ENCODE peak calls at places on chromosomes 1 and 21, in ten cellular contexts. One of them, this sample, is unnamed.

GRCh38 chr1:168439451-168440375 is 104.1 kb downstream of the XCL2 start:
- DNase-seq in transverse colon: peak
- DNase-seq in stomach: peak
- DNase-seq in NCI-H2081: peak
- DNase-seq in activated naive CD8-positive, alpha-beta T cell treated with anti-CD3 and anti-CD28 coated beads, Interleukin-2, amount 50 U/mL, for 24 hours: peak
- DNase-seq in endothelial cell: peak
- DNase-seq in cardiac fibroblast: peak
- DNase-seq in hypothalamus: no peak
- DNase-seq in breast epithelium: no peak
- DNase-seq in NCI-H1436 treated with DMSO at 0.1 percent for 48 hours: peak
- DNase-seq in this sample: peak

GRCh38 chr1:154334647-154335350 is 9.5 kb downstream of the ATP8B2 start:
- DNase-seq in transverse colon: peak
- DNase-seq in stomach: peak
- DNase-seq in NCI-H2081: peak
- DNase-seq in activated naive CD8-positive, alpha-beta T cell treated with anti-CD3 and anti-CD28 coated beads, Interleukin-2, amount 50 U/mL, for 24 hours: peak
- DNase-seq in endothelial cell: peak
- DNase-seq in cardiac fibroblast: peak
- DNase-seq in hypothalamus: peak
- DNase-seq in breast epithelium: peak
- DNase-seq in NCI-H1436 treated with DMSO at 0.1 percent for 48 hours: no peak
- DNase-seq in this sample: no peak

GRCh38 chr1:41882068-41882477 is 36.6 kb downstream of the HIVEP3 start:
- DNase-seq in transverse colon: peak
- DNase-seq in stomach: peak
- DNase-seq in NCI-H2081: peak
- DNase-seq in activated naive CD8-positive, alpha-beta T cell treated with anti-CD3 and anti-CD28 coated beads, Interleukin-2, amount 50 U/mL, for 24 hours: no peak
- DNase-seq in endothelial cell: no peak
- DNase-seq in cardiac fibroblast: no peak
- DNase-seq in hypothalamus: no peak
- DNase-seq in breast epithelium: no peak
- DNase-seq in NCI-H1436 treated with DMSO at 0.1 percent for 48 hours: no peak
- DNase-seq in this sample: no peak

GRCh38 chr1:25232866-25233784 is 823 bp upstream of the SYF2 start:
- DNase-seq in transverse colon: peak
- DNase-seq in stomach: peak
- DNase-seq in NCI-H2081: peak
- DNase-seq in activated naive CD8-positive, alpha-beta T cell treated with anti-CD3 and anti-CD28 coated beads, Interleukin-2, amount 50 U/mL, for 24 hours: peak
- DNase-seq in endothelial cell: peak
- DNase-seq in cardiac fibroblast: peak
- DNase-seq in hypothalamus: peak
- DNase-seq in breast epithelium: peak
- DNase-seq in NCI-H1436 treated with DMSO at 0.1 percent for 48 hours: no peak
- DNase-seq in this sample: peak

GRCh38 chr1:234498448-234499118 is 19.6 kb upstream of the TARBP1 start:
- DNase-seq in transverse colon: no peak
- DNase-seq in stomach: no peak
- DNase-seq in NCI-H2081: no peak
- DNase-seq in activated naive CD8-positive, alpha-beta T cell treated with anti-CD3 and anti-CD28 coated beads, Interleukin-2, amount 50 U/mL, for 24 hours: no peak
- DNase-seq in endothelial cell: no peak
- DNase-seq in cardiac fibroblast: no peak
- DNase-seq in hypothalamus: no peak
- DNase-seq in breast epithelium: no peak
- DNase-seq in NCI-H1436 treated with DMSO at 0.1 percent for 48 hours: no peak
- DNase-seq in this sample: no peak

GRCh38 chr1:151693057-151693651 is 23.4 kb downstream of the CELF3 start:
- DNase-seq in transverse colon: no peak
- DNase-seq in stomach: no peak
- DNase-seq in NCI-H2081: peak
- DNase-seq in activated naive CD8-positive, alpha-beta T cell treated with anti-CD3 and anti-CD28 coated beads, Interleukin-2, amount 50 U/mL, for 24 hours: no peak
- DNase-seq in endothelial cell: no peak
- DNase-seq in cardiac fibroblast: peak
- DNase-seq in hypothalamus: no peak
- DNase-seq in breast epithelium: no peak
- DNase-seq in NCI-H1436 treated with DMSO at 0.1 percent for 48 hours: no peak
- DNase-seq in this sample: no peak

GRCh38 chr1:8120693-8121260 is 94.7 kb upstream of the ERRFI1 start:
- DNase-seq in transverse colon: no peak
- DNase-seq in stomach: peak
- DNase-seq in NCI-H2081: no peak
- DNase-seq in activated naive CD8-positive, alpha-beta T cell treated with anti-CD3 and anti-CD28 coated beads, Interleukin-2, amount 50 U/mL, for 24 hours: no peak
- DNase-seq in endothelial cell: no peak
- DNase-seq in cardiac fibroblast: peak
- DNase-seq in hypothalamus: no peak
- DNase-seq in breast epithelium: no peak
- DNase-seq in NCI-H1436 treated with DMSO at 0.1 percent for 48 hours: no peak
- DNase-seq in this sample: no peak

GRCh38 chr1:31712625-31713024 is 8.8 kb upstream of the COL16A1 start:
- DNase-seq in transverse colon: peak
- DNase-seq in stomach: peak
- DNase-seq in NCI-H2081: no peak
- DNase-seq in activated naive CD8-positive, alpha-beta T cell treated with anti-CD3 and anti-CD28 coated beads, Interleukin-2, amount 50 U/mL, for 24 hours: no peak
- DNase-seq in endothelial cell: no peak
- DNase-seq in cardiac fibroblast: peak
- DNase-seq in hypothalamus: no peak
- DNase-seq in breast epithelium: no peak
- DNase-seq in NCI-H1436 treated with DMSO at 0.1 percent for 48 hours: no peak
- DNase-seq in this sample: no peak

GRCh38 chr1:203036537-203036936 is 10.2 kb downstream of the PPFIA4 start:
- DNase-seq in transverse colon: no peak
- DNase-seq in stomach: no peak
- DNase-seq in NCI-H2081: no peak
- DNase-seq in activated naive CD8-positive, alpha-beta T cell treated with anti-CD3 and anti-CD28 coated beads, Interleukin-2, amount 50 U/mL, for 24 hours: no peak
- DNase-seq in endothelial cell: no peak
- DNase-seq in cardiac fibroblast: no peak
- DNase-seq in hypothalamus: no peak
- DNase-seq in breast epithelium: no peak
- DNase-seq in NCI-H1436 treated with DMSO at 0.1 percent for 48 hours: no peak
- DNase-seq in this sample: no peak

GRCh38 chr1:38605091-38605490 is 254.5 kb downstream of the RRAGC start:
- DNase-seq in transverse colon: no peak
- DNase-seq in stomach: no peak
- DNase-seq in NCI-H2081: no peak
- DNase-seq in activated naive CD8-positive, alpha-beta T cell treated with anti-CD3 and anti-CD28 coated beads, Interleukin-2, amount 50 U/mL, for 24 hours: no peak
- DNase-seq in endothelial cell: no peak
- DNase-seq in cardiac fibroblast: no peak
- DNase-seq in hypothalamus: no peak
- DNase-seq in breast epithelium: no peak
- DNase-seq in NCI-H1436 treated with DMSO at 0.1 percent for 48 hours: no peak
- DNase-seq in this sample: no peak

GRCh38 chr1:52523376-52523775 is 29.5 kb downstream of the TUT4 start:
- DNase-seq in transverse colon: no peak
- DNase-seq in stomach: no peak
- DNase-seq in NCI-H2081: no peak
- DNase-seq in activated naive CD8-positive, alpha-beta T cell treated with anti-CD3 and anti-CD28 coated beads, Interleukin-2, amount 50 U/mL, for 24 hours: no peak
- DNase-seq in endothelial cell: no peak
- DNase-seq in cardiac fibroblast: peak
- DNase-seq in hypothalamus: no peak
- DNase-seq in breast epithelium: no peak
- DNase-seq in NCI-H1436 treated with DMSO at 0.1 percent for 48 hours: no peak
- DNase-seq in this sample: no peak

GRCh38 chr1:160499631-160500030 is 23.4 kb downstream of the SLAMF6 start:
- DNase-seq in transverse colon: no peak
- DNase-seq in stomach: no peak
- DNase-seq in NCI-H2081: no peak
- DNase-seq in activated naive CD8-positive, alpha-beta T cell treated with anti-CD3 and anti-CD28 coated beads, Interleukin-2, amount 50 U/mL, for 24 hours: no peak
- DNase-seq in endothelial cell: no peak
- DNase-seq in cardiac fibroblast: no peak
- DNase-seq in hypothalamus: no peak
- DNase-seq in breast epithelium: no peak
- DNase-seq in NCI-H1436 treated with DMSO at 0.1 percent for 48 hours: no peak
- DNase-seq in this sample: no peak

GRCh38 chr21:45917241-45917640 is 64.3 kb upstream of the COL6A1 start:
- DNase-seq in transverse colon: no peak
- DNase-seq in stomach: no peak
- DNase-seq in NCI-H2081: no peak
- DNase-seq in activated naive CD8-positive, alpha-beta T cell treated with anti-CD3 and anti-CD28 coated beads, Interleukin-2, amount 50 U/mL, for 24 hours: no peak
- DNase-seq in endothelial cell: no peak
- DNase-seq in cardiac fibroblast: no peak
- DNase-seq in hypothalamus: no peak
- DNase-seq in breast epithelium: no peak
- DNase-seq in NCI-H1436 treated with DMSO at 0.1 percent for 48 hours: no peak
- DNase-seq in this sample: no peak

GRCh38 chr1:211327341-211327921 is 798 bp downstream of the TRAF5 start:
- DNase-seq in transverse colon: peak
- DNase-seq in stomach: no peak
- DNase-seq in NCI-H2081: peak
- DNase-seq in activated naive CD8-positive, alpha-beta T cell treated with anti-CD3 and anti-CD28 coated beads, Interleukin-2, amount 50 U/mL, for 24 hours: peak
- DNase-seq in endothelial cell: no peak
- DNase-seq in cardiac fibroblast: peak
- DNase-seq in hypothalamus: no peak
- DNase-seq in breast epithelium: no peak
- DNase-seq in NCI-H1436 treated with DMSO at 0.1 percent for 48 hours: no peak
- DNase-seq in this sample: no peak

GRCh38 chr1:119686661-119687060 is 25.1 kb upstream of the PHGDH start:
- DNase-seq in transverse colon: no peak
- DNase-seq in stomach: no peak
- DNase-seq in NCI-H2081: no peak
- DNase-seq in activated naive CD8-positive, alpha-beta T cell treated with anti-CD3 and anti-CD28 coated beads, Interleukin-2, amount 50 U/mL, for 24 hours: no peak
- DNase-seq in endothelial cell: no peak
- DNase-seq in cardiac fibroblast: no peak
- DNase-seq in hypothalamus: no peak
- DNase-seq in breast epithelium: peak
- DNase-seq in NCI-H1436 treated with DMSO at 0.1 percent for 48 hours: no peak
- DNase-seq in this sample: no peak

GRCh38 chr1:21491483-21492170 is 17.6 kb upstream of the ALPL start:
- DNase-seq in transverse colon: no peak
- DNase-seq in stomach: no peak
- DNase-seq in NCI-H2081: peak
- DNase-seq in activated naive CD8-positive, alpha-beta T cell treated with anti-CD3 and anti-CD28 coated beads, Interleukin-2, amount 50 U/mL, for 24 hours: no peak
- DNase-seq in endothelial cell: no peak
- DNase-seq in cardiac fibroblast: peak
- DNase-seq in hypothalamus: no peak
- DNase-seq in breast epithelium: no peak
- DNase-seq in NCI-H1436 treated with DMSO at 0.1 percent for 48 hours: peak
- DNase-seq in this sample: no peak

GRCh38 chr21:41511858-41512257 is 3.9 kb upstream of the TMPRSS2 start:
- DNase-seq in transverse colon: no peak
- DNase-seq in stomach: no peak
- DNase-seq in NCI-H2081: no peak
- DNase-seq in activated naive CD8-positive, alpha-beta T cell treated with anti-CD3 and anti-CD28 coated beads, Interleukin-2, amount 50 U/mL, for 24 hours: no peak
- DNase-seq in endothelial cell: no peak
- DNase-seq in cardiac fibroblast: no peak
- DNase-seq in hypothalamus: no peak
- DNase-seq in breast epithelium: no peak
- DNase-seq in NCI-H1436 treated with DMSO at 0.1 percent for 48 hours: no peak
- DNase-seq in this sample: no peak

GRCh38 chr1:3533051-3534048 is 78.0 kb downstream of the MEGF6 start:
- DNase-seq in transverse colon: no peak
- DNase-seq in stomach: no peak
- DNase-seq in NCI-H2081: no peak
- DNase-seq in activated naive CD8-positive, alpha-beta T cell treated with anti-CD3 and anti-CD28 coated beads, Interleukin-2, amount 50 U/mL, for 24 hours: no peak
- DNase-seq in endothelial cell: peak
- DNase-seq in cardiac fibroblast: no peak
- DNase-seq in hypothalamus: no peak
- DNase-seq in breast epithelium: no peak
- DNase-seq in NCI-H1436 treated with DMSO at 0.1 percent for 48 hours: no peak
- DNase-seq in this sample: no peak

GRCh38 chr1:33640114-33640660 is 167.7 kb downstream of the ZSCAN20 start:
- DNase-seq in transverse colon: no peak
- DNase-seq in stomach: no peak
- DNase-seq in NCI-H2081: peak
- DNase-seq in activated naive CD8-positive, alpha-beta T cell treated with anti-CD3 and anti-CD28 coated beads, Interleukin-2, amount 50 U/mL, for 24 hours: no peak
- DNase-seq in endothelial cell: no peak
- DNase-seq in cardiac fibroblast: peak
- DNase-seq in hypothalamus: no peak
- DNase-seq in breast epithelium: no peak
- DNase-seq in NCI-H1436 treated with DMSO at 0.1 percent for 48 hours: no peak
- DNase-seq in this sample: no peak

GRCh38 chr1:211345719-211346118 is 19.1 kb downstream of the TRAF5 start:
- DNase-seq in transverse colon: no peak
- DNase-seq in stomach: no peak
- DNase-seq in NCI-H2081: peak
- DNase-seq in activated naive CD8-positive, alpha-beta T cell treated with anti-CD3 and anti-CD28 coated beads, Interleukin-2, amount 50 U/mL, for 24 hours: no peak
- DNase-seq in endothelial cell: no peak
- DNase-seq in cardiac fibroblast: no peak
- DNase-seq in hypothalamus: no peak
- DNase-seq in breast epithelium: no peak
- DNase-seq in NCI-H1436 treated with DMSO at 0.1 percent for 48 hours: no peak
- DNase-seq in this sample: peak

GRCh38 chr1:231359113-231359512 is 21.0 kb downstream of the SPRTN start:
- DNase-seq in transverse colon: no peak
- DNase-seq in stomach: no peak
- DNase-seq in NCI-H2081: no peak
- DNase-seq in activated naive CD8-positive, alpha-beta T cell treated with anti-CD3 and anti-CD28 coated beads, Interleukin-2, amount 50 U/mL, for 24 hours: no peak
- DNase-seq in endothelial cell: no peak
- DNase-seq in cardiac fibroblast: peak
- DNase-seq in hypothalamus: no peak
- DNase-seq in breast epithelium: no peak
- DNase-seq in NCI-H1436 treated with DMSO at 0.1 percent for 48 hours: no peak
- DNase-seq in this sample: no peak

GRCh38 chr1:53526451-53527101 is 67.4 kb downstream of the DMRTB1 start:
- DNase-seq in transverse colon: no peak
- DNase-seq in stomach: peak
- DNase-seq in NCI-H2081: no peak
- DNase-seq in activated naive CD8-positive, alpha-beta T cell treated with anti-CD3 and anti-CD28 coated beads, Interleukin-2, amount 50 U/mL, for 24 hours: no peak
- DNase-seq in endothelial cell: no peak
- DNase-seq in cardiac fibroblast: peak
- DNase-seq in hypothalamus: no peak
- DNase-seq in breast epithelium: peak
- DNase-seq in NCI-H1436 treated with DMSO at 0.1 percent for 48 hours: no peak
- DNase-seq in this sample: no peak

GRCh38 chr1:150408800-150409199 is 44.9 kb downstream of the RPRD2 start:
- DNase-seq in transverse colon: no peak
- DNase-seq in stomach: no peak
- DNase-seq in NCI-H2081: no peak
- DNase-seq in activated naive CD8-positive, alpha-beta T cell treated with anti-CD3 and anti-CD28 coated beads, Interleukin-2, amount 50 U/mL, for 24 hours: no peak
- DNase-seq in endothelial cell: no peak
- DNase-seq in cardiac fibroblast: no peak
- DNase-seq in hypothalamus: no peak
- DNase-seq in breast epithelium: no peak
- DNase-seq in NCI-H1436 treated with DMSO at 0.1 percent for 48 hours: no peak
- DNase-seq in this sample: no peak

GRCh38 chr1:226438007-226438406 is 30.1 kb upstream of the PARP1 start:
- DNase-seq in transverse colon: no peak
- DNase-seq in stomach: no peak
- DNase-seq in NCI-H2081: peak
- DNase-seq in activated naive CD8-positive, alpha-beta T cell treated with anti-CD3 and anti-CD28 coated beads, Interleukin-2, amount 50 U/mL, for 24 hours: no peak
- DNase-seq in endothelial cell: no peak
- DNase-seq in cardiac fibroblast: peak
- DNase-seq in hypothalamus: no peak
- DNase-seq in breast epithelium: no peak
- DNase-seq in NCI-H1436 treated with DMSO at 0.1 percent for 48 hours: no peak
- DNase-seq in this sample: no peak

GRCh38 chr1:246748867-246749266 is 24.7 kb downstream of the SCCPDH start:
- DNase-seq in transverse colon: no peak
- DNase-seq in stomach: no peak
- DNase-seq in NCI-H2081: no peak
- DNase-seq in activated naive CD8-positive, alpha-beta T cell treated with anti-CD3 and anti-CD28 coated beads, Interleukin-2, amount 50 U/mL, for 24 hours: no peak
- DNase-seq in endothelial cell: no peak
- DNase-seq in cardiac fibroblast: peak
- DNase-seq in hypothalamus: no peak
- DNase-seq in breast epithelium: no peak
- DNase-seq in NCI-H1436 treated with DMSO at 0.1 percent for 48 hours: no peak
- DNase-seq in this sample: no peak

GRCh38 chr1:8329439-8329838 is 11.5 kb downstream of the SLC45A1 start:
- DNase-seq in transverse colon: no peak
- DNase-seq in stomach: no peak
- DNase-seq in NCI-H2081: no peak
- DNase-seq in activated naive CD8-positive, alpha-beta T cell treated with anti-CD3 and anti-CD28 coated beads, Interleukin-2, amount 50 U/mL, for 24 hours: no peak
- DNase-seq in endothelial cell: no peak
- DNase-seq in cardiac fibroblast: no peak
- DNase-seq in hypothalamus: no peak
- DNase-seq in breast epithelium: no peak
- DNase-seq in NCI-H1436 treated with DMSO at 0.1 percent for 48 hours: no peak
- DNase-seq in this sample: no peak